ENCODE peak calls at places on chromosome 7, in six cellular contexts. C is AG04450, T is astrocyte, A is heart right ventricle, S is tibial artery, W is Caco-2. U is an unnamed sample.

GRCh38 chr7:91784469-91784868 is 96.0 kb downstream of the MTERF1 start:
- DNase-seq in S (no peak), A (no peak), W (no peak), C (peak), T (peak), U (peak)

GRCh38 chr7:116500071-116500853 is 724 bp downstream of the CAV2 start:
- DNase-seq in T (peak), S (peak), C (no peak), W (no peak), A (peak), U (no peak)

GRCh38 chr7:76056241-76056640 is 8.3 kb downstream of the MDH2 start:
- DNase-seq in T (no peak), C (no peak), W (no peak), S (no peak), A (no peak), U (no peak)

GRCh38 chr7:157405914-157406810 is 69.4 kb downstream of the DNAJB6 start:
- DNase-seq in W (no peak), T (no peak), S (no peak), A (peak), C (no peak), U (no peak)

GRCh38 chr7:90788057-90788456 is 191.9 kb downstream of the CDK14 start:
- DNase-seq in C (no peak), W (no peak), A (no peak), S (no peak), T (peak), U (no peak)

GRCh38 chr7:29290829-29291228 is 96.3 kb downstream of the CHN2 start:
- DNase-seq in T (no peak), C (no peak), A (no peak), W (no peak), S (no peak), U (no peak)

GRCh38 chr7:32507416-32507815 is 12.1 kb downstream of the AVL9 start:
- DNase-seq in A (no peak), T (peak), W (no peak), C (no peak), S (no peak), U (no peak)

GRCh38 chr7:42237891-42238531 is 1.0 kb upstream of the GLI3 start:
- DNase-seq in C (no peak), T (peak), W (no peak), A (peak), S (peak), U (no peak)

GRCh38 chr7:118142012-118142411 is 42.0 kb upstream of the LSM8 start:
- DNase-seq in C (no peak), S (no peak), T (no peak), W (no peak), A (no peak), U (no peak)

GRCh38 chr7:73612598-73613269 is 11.6 kb downstream of the MLXIPL start:
- DNase-seq in S (no peak), C (no peak), A (no peak), W (peak), T (no peak), U (peak)

GRCh38 chr7:135512135-135512887 is 2.4 kb upstream of the CNOT4 start:
- DNase-seq in A (no peak), S (no peak), C (no peak), W (peak), T (peak), U (peak)

GRCh38 chr7:93036807-93037206 is 81.0 kb downstream of the SAMD9 start:
- DNase-seq in A (no peak), W (no peak), C (no peak), T (no peak), S (no peak), U (no peak)

GRCh38 chr7:114085592-114086490 is 167.0 kb upstream of the PPP1R3A start:
- DNase-seq in A (peak), C (peak), W (no peak), S (peak), T (peak), U (no peak)

GRCh38 chr7:128310499-128310898 is 33.2 kb downstream of the RBM28 start:
- DNase-seq in C (no peak), T (no peak), S (no peak), A (no peak), W (no peak), U (no peak)

GRCh38 chr7:155254018-155254417 is 43.7 kb upstream of the INSIG1 start:
- DNase-seq in T (no peak), S (no peak), C (no peak), W (no peak), A (no peak), U (no peak)

GRCh38 chr7:65379318-65379717 is 5.7 kb downstream of the ZNF92 start:
- DNase-seq in S (no peak), T (peak), W (no peak), A (no peak), C (no peak), U (no peak)

GRCh38 chr7:155869784-155870076 is 57.5 kb upstream of the SHH start:
- DNase-seq in S (peak), T (no peak), A (no peak), W (peak), C (no peak), U (no peak)

GRCh38 chr7:92785923-92786322 is 50.5 kb downstream of the CDK6 start:
- DNase-seq in T (peak), A (no peak), C (no peak), W (no peak), S (no peak), U (no peak)

GRCh38 chr7:79090543-79090942 is 362.9 kb downstream of the MAGI2 start:
- DNase-seq in S (no peak), C (no peak), T (peak), W (no peak), A (no peak), U (no peak)

GRCh38 chr7:26457702-26458327 is 166.2 kb downstream of the SNX10 start:
- DNase-seq in T (no peak), A (no peak), C (no peak), W (no peak), S (no peak), U (no peak)

DNA sequence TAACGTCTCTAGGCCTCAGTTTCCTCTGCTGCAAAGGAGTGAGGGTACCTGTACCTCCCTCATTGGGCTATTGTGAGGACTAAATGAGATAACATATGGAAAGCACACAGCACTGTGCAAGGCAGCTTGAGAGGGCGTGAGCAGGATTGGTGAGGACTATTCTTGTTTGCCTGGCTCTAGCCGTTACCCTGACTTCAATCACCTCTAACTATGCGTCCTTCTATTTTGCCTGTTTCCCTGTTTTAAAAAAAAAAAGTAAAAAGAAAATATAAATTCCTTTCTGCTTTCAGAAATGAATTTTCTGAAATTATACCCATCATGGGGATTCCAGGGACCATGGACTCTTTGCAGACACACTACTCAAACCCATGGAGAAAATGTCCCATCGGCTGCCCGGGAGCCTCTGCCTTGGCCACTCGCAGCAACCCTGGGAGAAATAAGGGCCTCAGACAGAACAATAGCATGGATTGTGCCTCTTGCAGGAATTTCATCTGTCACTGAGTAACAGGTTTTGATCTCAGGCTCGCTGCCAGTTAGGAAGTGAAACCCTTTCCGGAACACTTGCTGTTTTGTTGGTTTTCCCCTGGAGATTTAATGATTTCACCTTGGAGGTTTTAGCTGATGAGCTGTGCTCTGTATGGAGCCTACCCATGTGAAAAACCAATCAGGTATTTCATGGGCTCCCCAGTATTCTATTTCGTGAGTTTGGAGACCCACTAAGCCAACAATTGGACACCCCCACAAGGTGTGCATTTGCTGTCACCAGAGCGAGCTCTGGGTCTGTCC is 55.6 kb downstream of the STEAP1B start:
- DNase-seq in A (no peak), C (no peak), T (peak), W (no peak), S (no peak), U (no peak)
- H3K4me3 ChIP-seq in A (peak), C (no peak), T (no peak), W (no peak), S (no peak), U (no peak)

DNA sequence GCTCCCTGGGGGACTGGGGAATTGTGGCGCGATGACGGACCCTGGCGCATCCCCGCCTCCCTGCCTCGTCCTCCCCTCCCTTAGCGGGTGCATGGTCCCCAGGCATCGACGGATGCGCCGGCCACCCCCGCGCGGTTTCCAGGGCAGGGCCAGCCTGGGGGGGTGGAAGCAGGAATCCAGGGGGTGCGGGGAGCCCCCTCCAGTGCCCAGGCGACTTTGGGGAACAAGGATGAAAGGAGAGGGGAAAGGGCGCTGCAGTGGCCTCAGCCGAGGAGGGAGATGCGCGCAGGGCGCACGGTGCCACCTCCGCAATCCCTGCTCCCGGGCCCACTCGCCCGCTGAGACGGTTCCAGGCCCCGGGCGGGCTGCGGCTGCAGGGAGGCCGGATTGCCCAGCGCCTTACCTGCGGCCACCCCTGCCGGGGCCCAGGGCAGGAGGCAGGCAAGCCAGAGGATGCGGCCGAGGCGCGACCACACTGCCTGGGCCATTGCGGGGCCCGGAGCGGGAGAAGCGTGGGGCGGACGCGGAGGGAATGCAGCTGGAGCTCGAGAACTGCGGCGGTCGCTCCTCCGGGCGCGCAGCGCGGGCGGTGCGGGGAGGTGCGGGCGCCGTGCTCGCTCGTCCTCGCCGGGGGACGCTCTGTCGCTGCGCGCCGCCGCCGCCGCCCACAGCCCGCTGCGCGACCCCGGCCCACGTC is at the start of gene TMEM130:
- DNase-seq in S (peak), W (no peak), C (no peak), A (no peak), T (no peak), U (no peak)
- TF ChIP-seq CTCF in S (no peak), W (no peak), C (no peak), A (no peak), T (no peak), U (no peak)

GRCh38 chr7:12637328-12637727 is 50.1 kb upstream of the ARL4A start:
- DNase-seq in A (no peak), C (no peak), T (no peak), W (no peak), S (no peak), U (no peak)

GRCh38 chr7:12633589-12633988 is 53.8 kb upstream of the ARL4A start:
- DNase-seq in A (no peak), T (no peak), S (no peak), C (no peak), W (no peak), U (no peak)

GRCh38 chr7:12638851-12639467 is 48.5 kb upstream of the ARL4A start:
- DNase-seq in W (no peak), S (no peak), A (no peak), C (no peak), T (peak), U (no peak)

GRCh38 chr7:12637819-12638592 is 49.4 kb upstream of the ARL4A start:
- DNase-seq in W (no peak), C (peak), A (no peak), S (no peak), T (no peak), U (no peak)

DNA sequence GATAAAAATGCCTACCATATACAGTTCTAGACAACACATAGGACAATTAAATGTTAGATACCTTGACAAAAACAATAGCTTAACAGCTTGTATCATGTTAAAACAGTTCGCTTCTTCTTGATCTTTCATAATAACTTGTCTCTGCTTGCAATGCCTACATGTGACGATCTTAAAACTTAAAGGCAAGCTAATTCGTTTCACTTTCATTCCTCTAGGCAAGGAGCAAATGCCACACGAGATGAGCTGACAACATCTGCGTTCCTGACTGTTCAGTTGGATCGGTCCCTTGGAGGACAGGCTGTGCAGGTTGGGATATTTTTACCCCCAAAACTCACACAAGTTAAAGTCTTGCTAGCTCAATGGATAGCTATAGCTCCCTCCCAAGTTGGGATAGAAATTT is 51.6 kb upstream of the ARL4A start:
- DNase-seq in A (no peak), S (no peak), T (no peak), W (no peak), C (no peak), U (no peak)
- H3K4me3 ChIP-seq in A (no peak), S (no peak), T (no peak), W (no peak), C (peak), U (no peak)

GRCh38 chr7:95047291-95047690 is 139.9 kb downstream of the PPP1R9A start:
- DNase-seq in C (no peak), W (no peak), T (no peak), S (no peak), A (no peak), U (no peak)

GRCh38 chr7:95046494-95047240 is 139.3 kb downstream of the PPP1R9A start:
- DNase-seq in A (no peak), T (peak), C (no peak), W (no peak), S (no peak), U (no peak)

GRCh38 chr7:95045236-95045923 is 138.0 kb downstream of the PPP1R9A start:
- DNase-seq in T (no peak), A (no peak), S (no peak), C (no peak), W (peak), U (no peak)
- TF ChIP-seq CTCF in T (no peak), A (no peak), S (peak), C (peak), W (peak), U (peak)

GRCh38 chr7:2201686-2202360 is 30.9 kb downstream of the MAD1L1 start:
- DNase-seq in A (no peak), T (no peak), C (no peak), W (peak), S (peak), U (no peak)
- H3K4me3 ChIP-seq in A (no peak), T (no peak), C (no peak), W (no peak), S (no peak), U (no peak)

DNA sequence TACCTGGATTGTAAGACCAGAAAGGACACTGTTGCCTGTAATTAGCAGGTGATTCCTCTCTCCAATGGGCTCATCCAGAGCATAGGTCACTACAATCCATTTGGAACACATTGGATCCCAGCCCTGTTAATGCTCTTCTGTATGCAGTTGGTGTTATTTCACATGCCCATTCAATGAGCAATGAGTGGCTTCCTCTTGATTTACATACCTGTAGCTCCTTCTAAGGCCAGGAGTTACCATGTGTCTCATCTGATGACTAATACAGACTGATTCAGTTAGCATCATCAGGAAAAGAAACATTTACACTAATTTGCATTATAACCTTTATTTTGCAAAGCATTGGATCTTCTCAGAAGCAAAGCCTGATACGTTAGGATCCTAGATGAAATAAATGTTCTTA is 83.1 kb upstream of the NPVF start:
- DNase-seq in T (no peak), W (no peak), A (no peak), S (no peak), C (no peak), U (no peak)
- TF ChIP-seq CTCF in T (no peak), W (no peak), A (no peak), S (no peak), C (no peak), U (no peak)

DNA sequence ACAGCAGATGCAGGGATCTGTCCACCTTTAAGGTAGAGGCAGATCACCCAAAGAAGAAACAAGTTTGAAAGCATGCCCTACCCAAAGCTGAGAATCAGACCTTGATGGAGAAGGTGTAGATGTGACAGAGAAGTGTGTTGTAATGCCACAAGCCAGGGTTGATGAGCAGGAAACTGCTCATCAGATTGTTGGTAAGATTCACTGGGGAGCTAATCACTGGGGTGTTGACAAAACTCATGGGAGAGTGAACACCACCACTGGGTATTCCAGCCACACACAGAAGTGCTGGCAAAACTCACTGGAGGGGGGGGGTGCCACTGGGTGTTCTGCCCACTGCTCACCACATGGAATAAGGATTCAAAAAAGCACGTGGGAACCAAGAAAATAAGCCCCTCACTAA is 95.2 kb downstream of the IQUB start:
- DNase-seq in S (no peak), A (no peak), W (no peak), T (no peak), C (no peak), U (no peak)
- H3K4me3 ChIP-seq in S (no peak), A (no peak), W (no peak), T (no peak), C (no peak), U (no peak)

GRCh38 chr7:4788627-4789189 is 13.3 kb downstream of the AP5Z1 start:
- DNase-seq in S (no peak), A (no peak), W (no peak), T (no peak), C (no peak), U (no peak)

GRCh38 chr7:4790078-4790465 is 14.6 kb downstream of the AP5Z1 start:
- DNase-seq in A (no peak), C (no peak), S (no peak), W (no peak), T (no peak), U (no peak)

GRCh38 chr7:4787947-4788626 is 12.7 kb downstream of the AP5Z1 start:
- DNase-seq in T (no peak), A (no peak), S (no peak), W (peak), C (no peak), U (no peak)

GRCh38 chr7:4790516-4790991 is 15.1 kb downstream of the AP5Z1 start:
- DNase-seq in W (no peak), A (no peak), T (no peak), S (no peak), C (no peak), U (no peak)

GRCh38 chr7:4789194-4790077 is 14.0 kb downstream of the AP5Z1 start:
- DNase-seq in T (no peak), A (no peak), S (no peak), C (no peak), W (no peak), U (no peak)
- TF ChIP-seq CTCF in T (no peak), A (no peak), S (no peak), C (no peak), W (no peak), U (no peak)

U was measured in LNCaP clone FGC.